ENCODE peak calls at places on chromosomes 4 and X, in five cellular contexts. One of them, this sample, is unnamed.

GRCh38 chrX:44708470-44708869 is 135.4 kb upstream of the DUSP21 start:
- DNase-seq in dorsolateral prefrontal cortex: no peak
- DNase-seq in fibroblast of the aortic adventitia: no peak
- DNase-seq in CD8-positive, alpha-beta T cell: no peak
- DNase-seq in heart left ventricle: no peak
- DNase-seq in this sample: no peak

GRCh38 chr4:138334346-138335016 is 92.3 kb upstream of the SLC7A11 start:
- DNase-seq in heart left ventricle: no peak
- DNase-seq in dorsolateral prefrontal cortex: no peak
- DNase-seq in fibroblast of the aortic adventitia: no peak
- DNase-seq in CD8-positive, alpha-beta T cell: no peak
- DNase-seq in this sample: no peak

GRCh38 chr4:6408263-6408662 is 64.2 kb downstream of the PPP2R2C start:
- DNase-seq in dorsolateral prefrontal cortex: no peak
- DNase-seq in CD8-positive, alpha-beta T cell: no peak
- DNase-seq in fibroblast of the aortic adventitia: no peak
- DNase-seq in heart left ventricle: no peak
- DNase-seq in this sample: no peak

GRCh38 chr4:52402582-52402981 is 256.5 kb downstream of the USP46 start:
- DNase-seq in fibroblast of the aortic adventitia: no peak
- DNase-seq in CD8-positive, alpha-beta T cell: no peak
- DNase-seq in dorsolateral prefrontal cortex: no peak
- DNase-seq in heart left ventricle: no peak
- DNase-seq in this sample: no peak

GRCh38 chr4:85740431-85740861 is 265.5 kb downstream of the ARHGAP24 start:
- DNase-seq in fibroblast of the aortic adventitia: peak
- DNase-seq in CD8-positive, alpha-beta T cell: no peak
- DNase-seq in dorsolateral prefrontal cortex: no peak
- DNase-seq in heart left ventricle: no peak
- DNase-seq in this sample: no peak

GRCh38 chrX:119121341-119121740 is 6.3 kb downstream of the KIAA1210 start:
- DNase-seq in fibroblast of the aortic adventitia: peak
- DNase-seq in heart left ventricle: no peak
- DNase-seq in dorsolateral prefrontal cortex: no peak
- DNase-seq in CD8-positive, alpha-beta T cell: no peak
- DNase-seq in this sample: peak

GRCh38 chr4:8356856-8357255 is 83.7 kb downstream of the ACOX3 start:
- DNase-seq in heart left ventricle: no peak
- DNase-seq in CD8-positive, alpha-beta T cell: no peak
- DNase-seq in fibroblast of the aortic adventitia: no peak
- DNase-seq in dorsolateral prefrontal cortex: no peak
- DNase-seq in this sample: no peak

GRCh38 chr4:89939994-89940393 is 45.3 kb downstream of the MMRN1 start:
- DNase-seq in fibroblast of the aortic adventitia: no peak
- DNase-seq in heart left ventricle: peak
- DNase-seq in CD8-positive, alpha-beta T cell: no peak
- DNase-seq in dorsolateral prefrontal cortex: peak
- DNase-seq in this sample: peak

GRCh38 chrX:30957753-30958152 is 68.7 kb upstream of the TAB3 start:
- DNase-seq in heart left ventricle: no peak
- DNase-seq in dorsolateral prefrontal cortex: no peak
- DNase-seq in fibroblast of the aortic adventitia: peak
- DNase-seq in CD8-positive, alpha-beta T cell: no peak
- DNase-seq in this sample: peak

GRCh38 chrX:97215166-97215565 is 331.5 kb downstream of the RPA4 start:
- DNase-seq in fibroblast of the aortic adventitia: no peak
- DNase-seq in heart left ventricle: no peak
- DNase-seq in CD8-positive, alpha-beta T cell: no peak
- DNase-seq in dorsolateral prefrontal cortex: no peak
- DNase-seq in this sample: no peak

GRCh38 chr4:186473933-186474332 is 81.4 kb downstream of the MTNR1A start:
- DNase-seq in fibroblast of the aortic adventitia: no peak
- DNase-seq in dorsolateral prefrontal cortex: no peak
- DNase-seq in heart left ventricle: no peak
- DNase-seq in CD8-positive, alpha-beta T cell: no peak
- DNase-seq in this sample: no peak

GRCh38 chrX:70088281-70088680 is 26.0 kb downstream of the OTUD6A start:
- DNase-seq in fibroblast of the aortic adventitia: peak
- DNase-seq in heart left ventricle: no peak
- DNase-seq in dorsolateral prefrontal cortex: no peak
- DNase-seq in CD8-positive, alpha-beta T cell: no peak
- DNase-seq in this sample: no peak

GRCh38 chr4:23966720-23967119 is 76.9 kb upstream of the PPARGC1A start:
- DNase-seq in CD8-positive, alpha-beta T cell: no peak
- DNase-seq in fibroblast of the aortic adventitia: no peak
- DNase-seq in dorsolateral prefrontal cortex: no peak
- DNase-seq in heart left ventricle: no peak
- DNase-seq in this sample: no peak

GRCh38 chrX:3143043-3143799 is 102.0 kb downstream of the ARSF start:
- DNase-seq in CD8-positive, alpha-beta T cell: no peak
- DNase-seq in fibroblast of the aortic adventitia: no peak
- DNase-seq in dorsolateral prefrontal cortex: no peak
- DNase-seq in heart left ventricle: no peak
- DNase-seq in this sample: no peak

GRCh38 chr4:40309250-40309774 is 25.8 kb upstream of the CHRNA9 start:
- DNase-seq in fibroblast of the aortic adventitia: peak
- DNase-seq in CD8-positive, alpha-beta T cell: peak
- DNase-seq in heart left ventricle: peak
- DNase-seq in dorsolateral prefrontal cortex: peak
- DNase-seq in this sample: no peak

GRCh38 chr4:156800463-156800862 is 171.1 kb downstream of the PDGFC start:
- DNase-seq in fibroblast of the aortic adventitia: no peak
- DNase-seq in dorsolateral prefrontal cortex: no peak
- DNase-seq in CD8-positive, alpha-beta T cell: no peak
- DNase-seq in heart left ventricle: no peak
- DNase-seq in this sample: no peak

GRCh38 chrX:153773741-153774575 is 6.9 kb upstream of the SRPK3 start:
- DNase-seq in CD8-positive, alpha-beta T cell: no peak
- DNase-seq in dorsolateral prefrontal cortex: no peak
- DNase-seq in heart left ventricle: peak
- DNase-seq in fibroblast of the aortic adventitia: no peak
- DNase-seq in this sample: no peak

GRCh38 chr4:94590493-94590892 is 138.8 kb downstream of the PDLIM5 start:
- DNase-seq in heart left ventricle: no peak
- DNase-seq in dorsolateral prefrontal cortex: no peak
- DNase-seq in CD8-positive, alpha-beta T cell: no peak
- DNase-seq in fibroblast of the aortic adventitia: peak
- DNase-seq in this sample: no peak

GRCh38 chr4:76430519-76431388 is 4.3 kb upstream of the SHROOM3 start:
- DNase-seq in dorsolateral prefrontal cortex: no peak
- DNase-seq in CD8-positive, alpha-beta T cell: no peak
- DNase-seq in heart left ventricle: no peak
- DNase-seq in fibroblast of the aortic adventitia: peak
- DNase-seq in this sample: no peak

GRCh38 chrX:108122748-108123147 is 31.2 kb downstream of the ATG4A start:
- DNase-seq in fibroblast of the aortic adventitia: peak
- DNase-seq in CD8-positive, alpha-beta T cell: no peak
- DNase-seq in heart left ventricle: no peak
- DNase-seq in dorsolateral prefrontal cortex: no peak
- DNase-seq in this sample: peak

GRCh38 chr4:25966171-25966570 is 52.2 kb downstream of the SMIM20 start:
- DNase-seq in dorsolateral prefrontal cortex: no peak
- DNase-seq in heart left ventricle: no peak
- DNase-seq in fibroblast of the aortic adventitia: no peak
- DNase-seq in CD8-positive, alpha-beta T cell: no peak
- DNase-seq in this sample: no peak

GRCh38 chr4:67292045-67292444 is 253.3 kb downstream of the CENPC start:
- DNase-seq in dorsolateral prefrontal cortex: no peak
- DNase-seq in CD8-positive, alpha-beta T cell: no peak
- DNase-seq in fibroblast of the aortic adventitia: no peak
- DNase-seq in heart left ventricle: no peak
- DNase-seq in this sample: peak

GRCh38 chr4:67286724-67287123 is 258.6 kb downstream of the CENPC start:
- DNase-seq in fibroblast of the aortic adventitia: no peak
- DNase-seq in heart left ventricle: no peak
- DNase-seq in CD8-positive, alpha-beta T cell: no peak
- DNase-seq in dorsolateral prefrontal cortex: no peak
- DNase-seq in this sample: no peak

GRCh38 chr4:67291639-67292038 is 253.7 kb downstream of the CENPC start:
- DNase-seq in CD8-positive, alpha-beta T cell: no peak
- DNase-seq in heart left ventricle: no peak
- DNase-seq in fibroblast of the aortic adventitia: no peak
- DNase-seq in dorsolateral prefrontal cortex: no peak
- DNase-seq in this sample: no peak

GRCh38 chr4:67292649-67293048 is 252.7 kb downstream of the CENPC start:
- DNase-seq in dorsolateral prefrontal cortex: no peak
- DNase-seq in CD8-positive, alpha-beta T cell: no peak
- DNase-seq in heart left ventricle: no peak
- DNase-seq in fibroblast of the aortic adventitia: no peak
- DNase-seq in this sample: no peak

GRCh38 chr4:67288964-67289363 is 256.3 kb downstream of the CENPC start:
- DNase-seq in fibroblast of the aortic adventitia: peak
- DNase-seq in dorsolateral prefrontal cortex: no peak
- DNase-seq in heart left ventricle: no peak
- DNase-seq in CD8-positive, alpha-beta T cell: no peak
- DNase-seq in this sample: no peak
- TF ChIP-seq CTCF in fibroblast of the aortic adventitia: peak
- TF ChIP-seq CTCF in dorsolateral prefrontal cortex: no peak
- TF ChIP-seq CTCF in heart left ventricle: no peak
- TF ChIP-seq CTCF in CD8-positive, alpha-beta T cell: no peak
- TF ChIP-seq CTCF in this sample: peak

GRCh38 chrX:136767104-136767941 is 13.4 kb downstream of the ARHGEF6 start:
- DNase-seq in CD8-positive, alpha-beta T cell: peak
- DNase-seq in fibroblast of the aortic adventitia: peak
- DNase-seq in dorsolateral prefrontal cortex: peak
- DNase-seq in heart left ventricle: peak
- DNase-seq in this sample: no peak

GRCh38 chrX:136766785-136767103 is 14.0 kb downstream of the ARHGEF6 start:
- DNase-seq in CD8-positive, alpha-beta T cell: no peak
- DNase-seq in heart left ventricle: peak
- DNase-seq in dorsolateral prefrontal cortex: no peak
- DNase-seq in fibroblast of the aortic adventitia: no peak
- DNase-seq in this sample: no peak

GRCh38 chrX:136764206-136764605 is 16.5 kb downstream of the ARHGEF6 start:
- DNase-seq in fibroblast of the aortic adventitia: no peak
- DNase-seq in dorsolateral prefrontal cortex: no peak
- DNase-seq in CD8-positive, alpha-beta T cell: no peak
- DNase-seq in heart left ventricle: no peak
- DNase-seq in this sample: no peak

GRCh38 chrX:136765957-136766356 is 14.8 kb downstream of the ARHGEF6 start:
- DNase-seq in dorsolateral prefrontal cortex: no peak
- DNase-seq in fibroblast of the aortic adventitia: no peak
- DNase-seq in CD8-positive, alpha-beta T cell: no peak
- DNase-seq in heart left ventricle: no peak
- DNase-seq in this sample: no peak

DNA sequence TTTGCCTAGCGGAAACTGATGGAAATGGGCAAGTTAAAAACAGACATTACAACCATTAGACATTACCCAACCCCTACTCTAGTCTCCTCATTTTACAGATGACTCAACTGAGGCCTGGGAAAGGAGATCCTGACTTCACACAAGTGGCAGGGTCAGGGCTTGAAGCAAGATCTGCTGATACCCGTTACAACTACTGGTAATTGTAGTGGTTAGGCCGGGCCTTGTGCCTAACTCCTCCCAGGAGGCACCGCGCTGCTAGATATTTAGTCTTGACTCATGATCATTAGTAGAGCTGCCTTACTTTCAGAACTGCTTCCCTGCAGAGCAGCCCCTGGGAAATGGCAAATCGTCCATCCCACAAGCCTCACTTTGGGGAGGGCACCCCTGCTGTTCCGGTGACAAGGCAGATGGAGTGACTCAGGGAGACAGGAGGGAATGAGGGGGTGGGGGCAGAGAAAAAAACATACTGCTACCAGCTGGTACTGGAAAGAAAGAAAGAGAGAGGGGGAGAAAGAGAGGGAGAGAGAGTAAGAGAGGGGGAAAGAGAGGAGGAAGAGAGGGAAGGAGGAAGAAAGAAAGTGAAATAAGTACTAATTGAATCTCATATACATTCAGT is 12.2 kb downstream of the ARHGEF6 start:
- DNase-seq in heart left ventricle: peak
- DNase-seq in CD8-positive, alpha-beta T cell: no peak
- DNase-seq in fibroblast of the aortic adventitia: peak
- DNase-seq in dorsolateral prefrontal cortex: no peak
- DNase-seq in this sample: peak
- H3K4me3 ChIP-seq in heart left ventricle: peak
- H3K4me3 ChIP-seq in CD8-positive, alpha-beta T cell: peak
- H3K4me3 ChIP-seq in fibroblast of the aortic adventitia: no peak
- H3K4me3 ChIP-seq in dorsolateral prefrontal cortex: no peak
- H3K4me3 ChIP-seq in this sample: no peak

GRCh38 chrX:72297953-72298730 is 7.6 kb downstream of the CITED1 start:
- DNase-seq in heart left ventricle: no peak
- DNase-seq in CD8-positive, alpha-beta T cell: no peak
- DNase-seq in dorsolateral prefrontal cortex: no peak
- DNase-seq in fibroblast of the aortic adventitia: no peak
- DNase-seq in this sample: no peak

GRCh38 chrX:72296991-72297390 is 8.7 kb downstream of the CITED1 start:
- DNase-seq in fibroblast of the aortic adventitia: no peak
- DNase-seq in heart left ventricle: no peak
- DNase-seq in CD8-positive, alpha-beta T cell: no peak
- DNase-seq in dorsolateral prefrontal cortex: no peak
- DNase-seq in this sample: no peak

GRCh38 chrX:72301781-72302180 is 3.9 kb downstream of the CITED1 start:
- DNase-seq in dorsolateral prefrontal cortex: no peak
- DNase-seq in heart left ventricle: no peak
- DNase-seq in CD8-positive, alpha-beta T cell: no peak
- DNase-seq in fibroblast of the aortic adventitia: no peak
- DNase-seq in this sample: no peak

GRCh38 chrX:72295745-72296144 is 10.0 kb downstream of the CITED1 start:
- DNase-seq in CD8-positive, alpha-beta T cell: no peak
- DNase-seq in heart left ventricle: no peak
- DNase-seq in dorsolateral prefrontal cortex: no peak
- DNase-seq in fibroblast of the aortic adventitia: no peak
- DNase-seq in this sample: no peak

DNA sequence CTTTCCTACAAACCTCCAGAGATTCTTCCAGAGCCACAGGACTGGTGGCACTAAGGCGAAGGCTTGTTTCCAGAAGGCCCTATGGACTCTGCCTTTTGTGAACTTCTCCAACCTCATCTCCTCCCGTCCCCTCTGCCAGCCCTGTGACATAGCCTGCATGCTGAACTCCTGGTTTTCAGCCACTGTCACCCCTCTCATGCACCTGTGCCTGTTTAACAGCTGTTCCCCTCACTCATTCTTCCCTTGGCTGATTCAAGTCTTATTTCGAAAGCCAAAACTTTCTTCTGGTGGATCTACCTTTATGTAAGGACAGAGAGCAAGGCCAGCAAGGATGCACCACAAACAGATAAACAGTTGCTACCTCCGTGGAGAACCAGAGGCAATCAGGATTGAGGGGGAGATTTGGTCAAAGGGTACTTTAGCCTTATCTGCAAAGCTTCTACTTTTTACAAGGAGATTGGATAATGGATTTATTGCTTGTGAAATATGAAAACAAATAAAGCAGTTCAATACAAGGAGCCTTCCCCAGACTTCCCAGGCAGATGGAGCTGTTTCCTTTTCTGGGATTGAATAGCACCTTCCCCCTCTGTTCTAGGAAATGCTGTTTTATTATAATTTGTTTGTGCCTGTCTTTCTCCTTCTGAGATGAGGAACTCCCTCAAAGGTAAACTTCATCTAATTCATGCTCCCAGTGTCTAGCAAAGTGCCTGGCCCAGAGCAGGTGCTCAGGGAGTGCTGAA is 5.7 kb downstream of the CITED1 start:
- DNase-seq in fibroblast of the aortic adventitia: no peak
- DNase-seq in CD8-positive, alpha-beta T cell: no peak
- DNase-seq in dorsolateral prefrontal cortex: no peak
- DNase-seq in heart left ventricle: no peak
- DNase-seq in this sample: no peak
- TF ChIP-seq CTCF in fibroblast of the aortic adventitia: no peak
- TF ChIP-seq CTCF in CD8-positive, alpha-beta T cell: no peak
- TF ChIP-seq CTCF in dorsolateral prefrontal cortex: no peak
- TF ChIP-seq CTCF in heart left ventricle: no peak
- TF ChIP-seq CTCF in this sample: no peak

GRCh38 chrX:131083510-131084142 is 25.5 kb downstream of the ARHGAP36 start:
- DNase-seq in heart left ventricle: no peak
- DNase-seq in fibroblast of the aortic adventitia: no peak
- DNase-seq in CD8-positive, alpha-beta T cell: no peak
- DNase-seq in dorsolateral prefrontal cortex: no peak
- DNase-seq in this sample: no peak
- H3K4me3 ChIP-seq in heart left ventricle: no peak
- H3K4me3 ChIP-seq in fibroblast of the aortic adventitia: no peak
- H3K4me3 ChIP-seq in CD8-positive, alpha-beta T cell: no peak
- H3K4me3 ChIP-seq in dorsolateral prefrontal cortex: no peak
- H3K4me3 ChIP-seq in this sample: no peak

This sample was measured in retinal pigment epithelial cell.